ENCODE peak calls at places on chromosomes 12 and 14, in seven cellular contexts. One of them, this sample, is unnamed.

GRCh38 chr12:66629138-66629880 is 49.6 kb downstream of the GRIP1 start:
- DNase-seq in activated T-helper 1 cell treated with anti-CD3 and anti-CD28 coated beads, Interleukin-2, amount 50 U/mL, for 16 hours: no peak
- DNase-seq in astrocyte of the spinal cord: no peak
- DNase-seq in A172: no peak
- DNase-seq in naive thymus-derived CD8-positive, alpha-beta T cell: no peak
- DNase-seq in H54: no peak
- DNase-seq in GM04504: no peak
- DNase-seq in this sample: no peak

GRCh38 chr12:1047898-1048660 is 57.1 kb downstream of the ERC1 start:
- DNase-seq in activated T-helper 1 cell treated with anti-CD3 and anti-CD28 coated beads, Interleukin-2, amount 50 U/mL, for 16 hours: no peak
- DNase-seq in astrocyte of the spinal cord: no peak
- DNase-seq in A172: no peak
- DNase-seq in naive thymus-derived CD8-positive, alpha-beta T cell: no peak
- DNase-seq in H54: no peak
- DNase-seq in GM04504: no peak
- DNase-seq in this sample: no peak

GRCh38 chr12:62328296-62328921 is 68.2 kb downstream of the USP15 start:
- DNase-seq in activated T-helper 1 cell treated with anti-CD3 and anti-CD28 coated beads, Interleukin-2, amount 50 U/mL, for 16 hours: no peak
- DNase-seq in astrocyte of the spinal cord: no peak
- DNase-seq in A172: no peak
- DNase-seq in naive thymus-derived CD8-positive, alpha-beta T cell: no peak
- DNase-seq in H54: no peak
- DNase-seq in GM04504: no peak
- DNase-seq in this sample: no peak

GRCh38 chr12:112843272-112843671 is 51.7 kb downstream of the RPH3A start:
- DNase-seq in activated T-helper 1 cell treated with anti-CD3 and anti-CD28 coated beads, Interleukin-2, amount 50 U/mL, for 16 hours: no peak
- DNase-seq in astrocyte of the spinal cord: peak; percentile 72
- DNase-seq in A172: no peak
- DNase-seq in naive thymus-derived CD8-positive, alpha-beta T cell: no peak
- DNase-seq in H54: no peak
- DNase-seq in GM04504: no peak
- DNase-seq in this sample: no peak

GRCh38 chr12:4763549-4763948 is 43.3 kb downstream of the GALNT8 start:
- DNase-seq in activated T-helper 1 cell treated with anti-CD3 and anti-CD28 coated beads, Interleukin-2, amount 50 U/mL, for 16 hours: no peak
- DNase-seq in astrocyte of the spinal cord: no peak
- DNase-seq in A172: no peak
- DNase-seq in naive thymus-derived CD8-positive, alpha-beta T cell: no peak
- DNase-seq in H54: no peak
- DNase-seq in GM04504: no peak
- DNase-seq in this sample: no peak

GRCh38 chr12:93183940-93184663 is 193.6 kb upstream of the NUDT4 start:
- DNase-seq in activated T-helper 1 cell treated with anti-CD3 and anti-CD28 coated beads, Interleukin-2, amount 50 U/mL, for 16 hours: no peak
- DNase-seq in astrocyte of the spinal cord: no peak
- DNase-seq in A172: no peak
- DNase-seq in naive thymus-derived CD8-positive, alpha-beta T cell: no peak
- DNase-seq in H54: no peak
- DNase-seq in GM04504: no peak
- DNase-seq in this sample: no peak

GRCh38 chr14:91919814-91920213 is 27.7 kb downstream of the FBLN5 start:
- DNase-seq in activated T-helper 1 cell treated with anti-CD3 and anti-CD28 coated beads, Interleukin-2, amount 50 U/mL, for 16 hours: no peak
- DNase-seq in astrocyte of the spinal cord: no peak
- DNase-seq in A172: no peak
- DNase-seq in naive thymus-derived CD8-positive, alpha-beta T cell: no peak
- DNase-seq in H54: no peak
- DNase-seq in GM04504: peak; percentile 27
- DNase-seq in this sample: no peak

GRCh38 chr12:9674226-9674590 is 4.7 kb downstream of the CLEC2D start:
- DNase-seq in activated T-helper 1 cell treated with anti-CD3 and anti-CD28 coated beads, Interleukin-2, amount 50 U/mL, for 16 hours: no peak
- DNase-seq in astrocyte of the spinal cord: no peak
- DNase-seq in A172: no peak
- DNase-seq in naive thymus-derived CD8-positive, alpha-beta T cell: no peak
- DNase-seq in H54: no peak
- DNase-seq in GM04504: no peak
- DNase-seq in this sample: no peak

This sample was measured in amniotic stem cell.